ENCODE peak calls at places on chromosome 4, in five cellular contexts. J, M, N, P and V are unnamed samples.

GRCh38 chr4:94462572-94462971 is 10.8 kb downstream of the PDLIM5 start:
- DNase-seq in J (no peak), M (no peak), N (no peak), P (no peak), V (no peak)

GRCh38 chr4:73222466-73223257 is 35.9 kb downstream of the ANKRD17 start:
- DNase-seq in J (peak), M (no peak), N (peak), P (peak), V (peak)

GRCh38 chr4:55547918-55548317 is 1.2 kb upstream of the CLOCK start:
- DNase-seq in J (no peak), M (no peak), N (no peak), P (no peak), V (no peak)

GRCh38 chr4:15414601-15415091 is 13.2 kb upstream of the C1QTNF7 start:
- DNase-seq in J (no peak), M (no peak), N (no peak), P (no peak), V (no peak)

GRCh38 chr4:93029774-93030173 is 726.0 kb downstream of the GRID2 start:
- DNase-seq in J (no peak), M (no peak), N (no peak), P (no peak), V (no peak)

GRCh38 chr4:189202869-189203271 is 737.8 kb upstream of the FRG1 start:
- DNase-seq in J (no peak), M (no peak), N (peak), P (no peak), V (no peak)

GRCh38 chr4:3417448-3417847 is 24.3 kb upstream of the HGFAC start:
- DNase-seq in J (peak), M (no peak), N (no peak), P (no peak), V (no peak)

GRCh38 chr4:105274090-105274489 is 127.4 kb downstream of the TET2 start:
- DNase-seq in J (no peak), M (no peak), N (no peak), P (no peak), V (no peak)